ENCODE peak calls at places on chromosome 7, in six cellular contexts. Q is A549; M is heart left ventricle; T is tibial artery; Z is CD8-positive, alpha-beta memory T cell; F is ovary. C is an unnamed sample.

GRCh38 chr7:121966538-121967332 is 93.8 kb downstream of the PTPRZ1 start:
- DNase-seq in Q (no peak), M (no peak), T (no peak), Z (no peak), F (no peak), C (no peak)

GRCh38 chr7:3367271-3367670 is 66.2 kb downstream of the SDK1 start:
- DNase-seq in Q (no peak), M (no peak), T (no peak), Z (no peak), F (no peak), C (no peak)

GRCh38 chr7:71491331-71491730 is 359.4 kb downstream of the GALNT17 start:
- DNase-seq in Q (no peak), M (no peak), T (no peak), Z (no peak), F (no peak), C (no peak)

GRCh38 chr7:77627307-77627671 is 69.0 kb upstream of the RSBN1L start:
- DNase-seq in Q (no peak), M (no peak), T (no peak), Z (no peak), F (no peak), C (no peak)

GRCh38 chr7:35647171-35647574 is 47.8 kb downstream of the HERPUD2 start:
- DNase-seq in Q (no peak), M (no peak), T (no peak), Z (no peak), F (no peak), C (no peak)

GRCh38 chr7:36852017-36852416 is 127.7 kb upstream of the AOAH start:
- DNase-seq in Q (no peak), M (no peak), T (no peak), Z (no peak), F (no peak), C (no peak)

GRCh38 chr7:45216181-45216580 is 58.6 kb downstream of the RAMP3 start:
- DNase-seq in Q (no peak), M (no peak), T (no peak), Z (no peak), F (no peak), C (no peak)

GRCh38 chr7:37901236-37901827 is 15.3 kb downstream of the SFRP4 start:
- DNase-seq in Q (peak; percentile 83), M (no peak), T (no peak), Z (no peak), F (no peak), C (peak; percentile 70)

GRCh38 chr7:128890306-128891109 is 20.0 kb downstream of the KCP start:
- DNase-seq in Q (peak; percentile 44), M (peak; percentile 73), T (peak; percentile 68), Z (no peak), F (no peak), C (no peak)

GRCh38 chr7:21898265-21898930 is 47.3 kb downstream of the CDCA7L start:
- DNase-seq in Q (no peak), M (no peak), T (no peak), Z (no peak), F (no peak), C (peak; percentile 59)

GRCh38 chr7:114818501-114818900 is 103.4 kb upstream of the MDFIC start:
- DNase-seq in Q (peak; percentile 41), M (no peak), T (no peak), Z (no peak), F (no peak), C (no peak)

GRCh38 chr7:69596056-69596455 is 2.2 kb upstream of the AUTS2 start:
- DNase-seq in Q (no peak), M (no peak), T (no peak), Z (no peak), F (no peak), C (no peak)

GRCh38 chr7:128122577-128123290 is 91.5 kb upstream of the LRRC4 start:
- DNase-seq in Q (no peak), M (no peak), T (peak; percentile 37), Z (no peak), F (no peak), C (no peak)

GRCh38 chr7:12768948-12769347 is 81.5 kb downstream of the ARL4A start:
- DNase-seq in Q (no peak), M (no peak), T (no peak), Z (no peak), F (no peak), C (no peak)

GRCh38 chr7:12770227-12770975 is 83.0 kb downstream of the ARL4A start:
- DNase-seq in Q (peak; percentile 36), M (no peak), T (no peak), Z (no peak), F (no peak), C (no peak)

GRCh38 chr7:12772768-12773167 is 85.3 kb downstream of the ARL4A start:
- DNase-seq in Q (no peak), M (no peak), T (no peak), Z (no peak), F (no peak), C (no peak)

GRCh38 chr7:12769464-12769863 is 82.0 kb downstream of the ARL4A start:
- DNase-seq in Q (no peak), M (no peak), T (no peak), Z (no peak), F (no peak), C (no peak)

GRCh38 chr7:12771378-12771877 is 84.0 kb downstream of the ARL4A start:
- DNase-seq in Q (no peak), M (no peak), T (no peak), Z (no peak), F (peak; percentile 26), C (no peak)
- H3K4me3 ChIP-seq in Q (no peak overlapping the region), M (peak overlapping the region; percentile 21), T (no peak overlapping the region), Z (no peak overlapping the region), F (no peak overlapping the region), C (no peak overlapping the region)

GRCh38 chr7:117186218-117186617 is 136.6 kb downstream of the WNT2 start:
- DNase-seq in Q (no peak), M (no peak), T (no peak), Z (no peak), F (no peak), C (no peak)
- H3K4me3 ChIP-seq in Q (no peak overlapping the region), M (no peak overlapping the region), T (no peak overlapping the region), Z (no peak overlapping the region), F (no peak overlapping the region), C (no peak overlapping the region)

DNA sequence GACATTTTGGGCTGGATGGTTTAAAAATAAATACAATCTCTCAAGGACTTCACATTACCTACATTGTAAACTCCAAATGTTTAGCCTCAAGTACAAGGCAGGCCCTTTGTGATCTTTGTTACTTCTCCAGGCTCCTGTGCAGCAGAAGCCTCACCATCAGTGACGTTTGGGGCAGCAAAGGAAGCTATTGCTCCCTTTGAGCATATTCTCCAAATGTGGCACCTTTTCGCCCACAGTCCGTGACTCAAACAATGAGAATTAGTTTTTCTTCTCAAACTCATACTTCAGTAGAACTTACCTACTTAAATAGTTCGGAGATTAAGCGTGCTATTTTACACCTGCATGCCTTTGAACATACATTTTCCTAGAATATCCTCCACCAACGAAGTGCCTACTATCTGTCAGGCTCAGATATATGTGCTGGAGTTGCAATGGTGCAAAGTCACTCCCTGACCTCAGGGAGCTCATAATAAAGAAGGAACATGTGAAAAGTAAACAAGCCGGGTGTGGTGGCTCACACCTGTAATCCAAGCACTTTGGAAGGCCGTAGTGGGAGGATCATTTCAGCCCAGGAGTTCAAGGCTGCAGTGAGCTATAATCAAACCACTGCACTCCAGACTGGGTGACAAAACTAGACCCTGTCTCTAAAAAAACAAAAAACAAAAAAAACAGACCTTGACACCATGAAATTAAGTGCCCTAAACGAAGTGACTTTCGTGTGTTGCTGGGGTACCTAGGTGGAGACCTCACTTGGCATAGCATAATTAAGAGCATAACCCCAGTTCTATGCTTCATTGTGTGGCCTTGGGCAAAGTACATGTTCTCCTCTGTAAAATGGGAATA is 1.2 kb upstream of the ABCF2 start:
- DNase-seq in Q (no peak), M (no peak), T (peak; percentile 31), Z (no peak), F (no peak), C (no peak)
- H3K4me3 ChIP-seq in Q (peak overlapping the region; percentile 93), M (peak overlapping the region; percentile 89), T (peak overlapping the region; percentile 83), Z (peak overlapping the region; percentile 99), F (peak overlapping the region; percentile 71), C (peak overlapping the region; percentile 68)

GRCh38 chr7:90595801-90596683 is at the start of gene CDK14:
- DNase-seq in Q (peak; percentile 44), M (peak; percentile 90), T (peak; percentile 86), Z (no peak), F (peak; percentile 87), C (peak; percentile 93)

GRCh38 chr7:90597527-90597871 is 1.4 kb downstream of the CDK14 start:
- DNase-seq in Q (no peak), M (no peak), T (no peak), Z (no peak), F (no peak), C (peak; percentile 47)

GRCh38 chr7:90596745-90597526 is 815 bp downstream of the CDK14 start:
- DNase-seq in Q (no peak), M (peak; percentile 58), T (no peak), Z (no peak), F (no peak), C (peak; percentile 61)

GRCh38 chr7:90599038-90599437 is 2.9 kb downstream of the CDK14 start:
- DNase-seq in Q (no peak), M (no peak), T (no peak), Z (no peak), F (no peak), C (no peak)

DNA sequence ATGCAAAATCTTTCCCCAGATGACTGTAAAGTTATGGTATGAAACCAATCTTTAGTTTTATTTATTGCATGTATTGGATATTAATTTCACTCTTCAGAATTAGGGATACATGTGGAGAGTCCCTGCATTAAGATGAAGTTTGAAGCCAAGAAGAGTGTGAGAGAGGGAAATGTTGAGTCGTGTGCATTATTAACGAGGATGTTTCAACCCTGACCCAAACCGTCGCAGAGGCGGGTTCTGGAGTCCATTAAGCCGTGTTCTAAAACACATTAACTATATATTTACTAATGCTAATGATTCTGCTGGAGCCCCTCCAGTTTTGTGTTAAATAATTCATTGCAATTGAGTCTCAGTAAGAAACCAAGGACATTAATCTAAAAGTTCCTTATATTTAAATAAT is 1.8 kb downstream of the CDK14 start:
- DNase-seq in Q (no peak), M (no peak), T (no peak), Z (no peak), F (no peak), C (no peak)
- H3K4me3 ChIP-seq in Q (no peak overlapping the region), M (peak overlapping the region; percentile 83), T (peak overlapping the region; percentile 67), Z (no peak overlapping the region), F (no peak overlapping the region), C (peak overlapping the region; percentile 88)

GRCh38 chr7:148828965-148829364 is 55.1 kb downstream of the EZH2 start:
- DNase-seq in Q (no peak), M (no peak), T (no peak), Z (no peak), F (no peak), C (no peak)
- H3K4me3 ChIP-seq in Q (no peak overlapping the region), M (no peak overlapping the region), T (no peak overlapping the region), Z (no peak overlapping the region), F (no peak overlapping the region), C (no peak overlapping the region)

DNA sequence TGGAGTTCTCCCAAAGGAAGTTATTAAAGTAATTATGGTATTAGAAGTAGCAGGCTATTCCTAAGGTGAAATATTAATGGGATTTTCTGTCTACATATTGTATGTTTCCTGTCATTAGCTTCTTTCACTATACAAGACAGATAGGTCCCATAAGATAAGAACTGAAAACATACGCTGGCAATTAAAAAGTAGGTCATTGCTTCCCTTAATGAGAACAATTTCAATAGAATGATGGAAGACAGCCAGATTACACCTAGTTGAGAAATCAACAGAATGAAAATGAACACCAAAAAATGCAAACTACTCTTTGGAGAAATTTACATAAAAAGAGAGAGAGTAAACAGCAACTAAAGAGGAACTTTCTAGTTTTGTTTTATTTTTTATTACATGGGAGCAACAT is 147.0 kb downstream of the HBP1 start:
- DNase-seq in Q (no peak), M (no peak), T (no peak), Z (no peak), F (no peak), C (no peak)
- H3K4me3 ChIP-seq in Q (no peak overlapping the region), M (no peak overlapping the region), T (no peak overlapping the region), Z (no peak overlapping the region), F (no peak overlapping the region), C (no peak overlapping the region)

GRCh38 chr7:97006146-97006950 is 995 bp downstream of the DLX6 start:
- DNase-seq in Q (peak; percentile 56), M (no peak), T (no peak), Z (no peak), F (peak; percentile 40), C (no peak)
- H3K4me3 ChIP-seq in Q (peak overlapping the region; percentile 59), M (peak overlapping the region; percentile 44), T (peak overlapping the region; percentile 41), Z (no peak overlapping the region), F (peak overlapping the region; percentile 18), C (no peak overlapping the region)

C was measured in Karpas-422.